ENCODE peak calls at places on chromosomes 4 and X, in eight cellular contexts. L is mesendoderm; X is stimulated activated CD4-positive, alpha-beta T cell treated with anti-CD3 and anti-CD28 coated beads, Interleukin-4, amount 100 ng/mL, for 4 hours; W is caudate nucleus; S is M059J; T is thoracic aorta; P is activated CD4-positive, alpha-beta T cell treated with anti-CD3 and anti-CD28 coated beads, Interleukin-2, amount 50 U/mL, for 1 hour; D is stomach. I is an unnamed sample.

GRCh38 chr4:2482192-2482591 is 13.3 kb downstream of the RNF4 start:
- DNase-seq in S (no peak), X (no peak), D (no peak), T (no peak), L (no peak), W (no peak), P (no peak), I (no peak)

GRCh38 chr4:138910914-138911336 is 104.7 kb upstream of the NOCT start:
- DNase-seq in P (no peak), D (peak), S (peak), W (peak), T (peak), L (peak), X (no peak), I (no peak)

GRCh38 chrX:136030357-136031225 is 45.4 kb downstream of the SLC9A6 start:
- DNase-seq in X (no peak), T (no peak), P (no peak), L (no peak), W (no peak), D (no peak), S (peak), I (no peak)

GRCh38 chr4:79223993-79224776 is 101.7 kb downstream of the NAA11 start:
- DNase-seq in S (no peak), D (no peak), W (no peak), L (no peak), P (no peak), T (no peak), X (no peak), I (no peak)

GRCh38 chrX:1400731-1401471 is 9.0 kb upstream of the SLC25A6 start:
- DNase-seq in W (no peak), S (no peak), P (no peak), X (no peak), L (peak), D (no peak), T (no peak), I (no peak)

GRCh38 chr4:26032572-26033320 is 118.7 kb downstream of the SMIM20 start:
- DNase-seq in D (no peak), S (peak), P (no peak), T (no peak), L (no peak), W (no peak), X (no peak), I (no peak)

GRCh38 chr4:8205749-8206611 is 6.9 kb downstream of the SH3TC1 start:
- DNase-seq in L (no peak), P (no peak), T (no peak), X (no peak), S (no peak), D (no peak), W (no peak), I (no peak)

GRCh38 chr4:74316397-74316796 is 8.1 kb downstream of the EPGN start:
- DNase-seq in P (no peak), D (no peak), L (peak), X (no peak), T (no peak), S (no peak), W (no peak), I (no peak)

GRCh38 chr4:76802546-76803021 is 95.4 kb downstream of the SOWAHB start:
- DNase-seq in L (peak), W (no peak), S (no peak), X (no peak), D (no peak), T (no peak), P (no peak), I (no peak)

GRCh38 chr4:114180481-114180880 is 201.0 kb upstream of the ARSJ start:
- DNase-seq in P (peak), S (peak), L (peak), W (no peak), X (peak), T (peak), D (no peak), I (peak)

GRCh38 chr4:89152972-89153371 is 41.6 kb downstream of the TIGD2 start:
- DNase-seq in T (no peak), W (no peak), D (no peak), S (no peak), L (peak), X (no peak), P (no peak), I (no peak)

GRCh38 chr4:82851902-82852750 is 38.8 kb downstream of the SEC31A start:
- DNase-seq in S (peak), P (no peak), W (no peak), D (no peak), T (no peak), X (no peak), L (peak), I (no peak)

GRCh38 chrX:34918091-34918736 is 24.4 kb upstream of the FAM47B start:
- DNase-seq in X (no peak), P (no peak), L (no peak), T (no peak), D (no peak), W (no peak), S (peak), I (no peak)

GRCh38 chrX:108420481-108420880 is 17.7 kb downstream of the COL4A6 start:
- DNase-seq in T (no peak), S (no peak), L (no peak), D (no peak), P (no peak), W (no peak), X (no peak), I (no peak)

I was measured in T-cell.